ENCODE peak calls at places on chromosomes 6 and 20, in four cellular contexts. One of them, this sample, is unnamed.

GRCh38 chr6:153044295-153044694 is 41.8 kb upstream of the MTRF1L start:
- DNase-seq in Caco-2: no peak
- DNase-seq in sigmoid colon: no peak
- DNase-seq in amygdala: no peak
- DNase-seq in this sample: no peak

GRCh38 chr6:134249759-134250602 is 67.9 kb downstream of the SGK1 start:
- DNase-seq in Caco-2: no peak
- DNase-seq in sigmoid colon: no peak
- DNase-seq in amygdala: no peak
- DNase-seq in this sample: no peak

GRCh38 chr6:3247255-3248146 is 11.2 kb upstream of the PSMG4 start:
- DNase-seq in Caco-2: peak
- DNase-seq in sigmoid colon: peak
- DNase-seq in amygdala: peak
- DNase-seq in this sample: peak

GRCh38 chr20:64238115-64238825 is 17.3 kb upstream of the PCMTD2 start:
- DNase-seq in Caco-2: peak
- DNase-seq in sigmoid colon: peak
- DNase-seq in amygdala: no peak
- DNase-seq in this sample: no peak

GRCh38 chr6:36605560-36606391 is 11.6 kb downstream of the SRSF3 start:
- DNase-seq in Caco-2: no peak
- DNase-seq in sigmoid colon: peak
- DNase-seq in amygdala: no peak
- DNase-seq in this sample: no peak

GRCh38 chr20:37711001-37711400 is 17.2 kb downstream of the CTNNBL1 start:
- DNase-seq in Caco-2: peak
- DNase-seq in sigmoid colon: no peak
- DNase-seq in amygdala: no peak
- DNase-seq in this sample: no peak

GRCh38 chr20:40754372-40754943 is 65.4 kb upstream of the MAFB start:
- DNase-seq in Caco-2: peak
- DNase-seq in sigmoid colon: no peak
- DNase-seq in amygdala: no peak
- DNase-seq in this sample: no peak

GRCh38 chr6:43368517-43369160 is 808 bp downstream of the ZNF318 start:
- DNase-seq in Caco-2: no peak
- DNase-seq in sigmoid colon: peak
- DNase-seq in amygdala: no peak
- DNase-seq in this sample: peak

GRCh38 chr6:144104898-144105487 is 9.6 kb upstream of the SF3B5 start:
- DNase-seq in Caco-2: no peak
- DNase-seq in sigmoid colon: no peak
- DNase-seq in amygdala: peak
- DNase-seq in this sample: no peak